ENCODE peak calls at places on chromosomes 13 and 19, in four cellular contexts. P, F, D and R are unnamed samples.

GRCh38 chr19:8592231-8593009 is 15.2 kb upstream of the MYO1F start:
- DNase-seq in P (peak; percentile 65), F (peak; percentile 99), D (peak; percentile 85), R (no peak)

GRCh38 chr13:20721454-20722357 is 18.2 kb downstream of the IL17D start:
- DNase-seq in P (no peak), F (peak; percentile 39), D (no peak), R (no peak)

GRCh38 chr19:50458396-50459066 is 17.8 kb upstream of the EMC10 start:
- DNase-seq in P (no peak), F (no peak), D (no peak), R (no peak)

GRCh38 chr19:52722062-52723005 is 12.5 kb downstream of the ZNF611 start:
- DNase-seq in P (no peak), F (no peak), D (peak; percentile 39), R (no peak)

GRCh38 chr19:46726551-46726950 is 9.6 kb upstream of the PRKD2 start:
- DNase-seq in P (peak; percentile 24), F (no peak), D (no peak), R (no peak)

GRCh38 chr13:97256343-97256783 is 34.2 kb downstream of the MBNL2 start:
- DNase-seq in P (no peak), F (no peak), D (peak; percentile 83), R (no peak)

GRCh38 chr19:16880884-16881554 is 7.8 kb upstream of the F2RL3 start:
- DNase-seq in P (no peak), F (no peak), D (no peak), R (no peak)

GRCh38 chr13:77896536-77896935 is 22.1 kb downstream of the EDNRB start:
- DNase-seq in P (no peak), F (peak; percentile 23), D (no peak), R (no peak)

GRCh38 chr13:105202384-105202783 is 1333.1 kb downstream of the EFNB2 start:
- DNase-seq in P (no peak), F (no peak), D (no peak), R (no peak)

GRCh38 chr13:105213512-105213911 is 1322.0 kb downstream of the EFNB2 start:
- DNase-seq in P (no peak), F (no peak), D (no peak), R (no peak)

GRCh38 chr13:105207586-105208293 is 1327.7 kb downstream of the EFNB2 start:
- DNase-seq in P (no peak), F (no peak), D (no peak), R (no peak)
- TF ChIP-seq CTCF in P (no peak), F (no peak), D (no peak), R (no peak)

GRCh38 chr19:35748106-35749020 is at the start of gene LIN37:
- DNase-seq in P (peak; percentile 100), F (peak; percentile 98), D (peak; percentile 99), R (peak; percentile 94)
- TF ChIP-seq CTCF in P (no peak), F (peak; percentile 43), D (no peak), R (no peak)

GRCh38 chr13:75760182-75760981 is 124.3 kb downstream of the LMO7 start:
- DNase-seq in P (no peak), F (no peak), D (no peak), R (no peak)

GRCh38 chr13:75762967-75763366 is 126.8 kb downstream of the LMO7 start:
- DNase-seq in P (no peak), F (no peak), D (no peak), R (no peak)

GRCh38 chr13:75762066-75762937 is 126.2 kb downstream of the LMO7 start:
- DNase-seq in P (no peak), F (no peak), D (no peak), R (peak; percentile 30)

GRCh38 chr13:75759531-75759930 is 123.4 kb downstream of the LMO7 start:
- DNase-seq in P (no peak), F (no peak), D (no peak), R (no peak)

DNA sequence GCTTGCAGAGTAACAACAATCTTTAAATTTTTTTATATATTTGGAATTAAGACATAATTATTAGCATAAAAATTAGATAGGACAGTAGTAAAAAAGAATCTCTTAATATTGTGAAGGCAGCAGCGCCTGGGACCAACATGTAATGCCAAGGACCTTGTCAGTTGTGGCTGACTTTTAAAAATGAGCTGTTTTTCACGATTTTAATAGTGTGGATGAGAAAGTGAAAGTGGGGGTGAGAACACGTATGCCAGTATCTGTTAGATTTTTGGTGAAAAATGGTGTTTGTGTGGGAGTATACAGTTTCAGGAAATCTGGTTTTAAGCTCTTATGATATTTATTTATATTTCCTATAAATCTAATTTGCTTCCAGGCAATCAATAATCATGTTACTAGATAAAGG is 125.2 kb downstream of the LMO7 start:
- DNase-seq in P (no peak), F (no peak), D (no peak), R (peak; percentile 18)
- TF ChIP-seq CTCF in P (no peak), F (no peak), D (no peak), R (no peak)

GRCh38 chr13:46051958-46052313 is 610 bp downstream of the ZC3H13 start:
- DNase-seq in P (no peak), F (no peak), D (no peak), R (no peak)
- TF ChIP-seq CTCF in P (no peak), F (no peak), D (no peak), R (no peak)

GRCh38 chr19:30049844-30050667 is 108.0 kb downstream of the URI1 start:
- DNase-seq in P (no peak), F (no peak), D (no peak), R (no peak)

GRCh38 chr19:30049226-30049625 is 107.2 kb downstream of the URI1 start:
- DNase-seq in P (no peak), F (no peak), D (no peak), R (no peak)

GRCh38 chr19:30044273-30045259 is 102.5 kb downstream of the URI1 start:
- DNase-seq in P (no peak), F (no peak), D (no peak), R (no peak)

GRCh38 chr19:30047355-30047895 is 105.4 kb downstream of the URI1 start:
- DNase-seq in P (no peak), F (no peak), D (no peak), R (no peak)

GRCh38 chr19:30046522-30046921 is 104.5 kb downstream of the URI1 start:
- DNase-seq in P (no peak), F (no peak), D (no peak), R (peak; percentile 45)
- TF ChIP-seq CTCF in P (peak; percentile 25), F (no peak), D (peak; percentile 46), R (peak; percentile 66)

GRCh38 chr19:10565028-10565566 is 713 bp downstream of the KRI1 start:
- DNase-seq in P (peak; percentile 50), F (peak; percentile 50), D (no peak), R (peak; percentile 84)
- TF ChIP-seq CTCF in P (no peak), F (no peak), D (peak; percentile 35), R (peak; percentile 54)